ENCODE peak calls at places on chromosomes 4 and X, in eight cellular contexts. O is ovary, E is H1, J is tibial nerve, W is transverse colon, H is sigmoid colon, R is A549, Q is GM12878. L is an unnamed sample.

GRCh38 chr4:128600410-128600809 is 209.1 kb upstream of the JADE1 start:
- DNase-seq in W (no peak), O (peak), E (no peak), R (no peak), J (no peak), Q (no peak), H (no peak), L (no peak)

GRCh38 chr4:101621120-101621519 is 169.4 kb upstream of the BANK1 start:
- DNase-seq in Q (no peak), J (no peak), O (no peak), R (no peak), W (no peak), E (no peak), H (no peak), L (no peak)

GRCh38 chr4:174681723-174682300 is 147.2 kb downstream of the GLRA3 start:
- DNase-seq in R (peak), H (no peak), Q (no peak), W (no peak), J (no peak), O (no peak), E (no peak), L (no peak)

GRCh38 chr4:57018930-57019329 is 40.2 kb downstream of the POLR2B start:
- DNase-seq in R (no peak), H (no peak), W (no peak), O (no peak), Q (no peak), E (no peak), J (no peak), L (no peak)

GRCh38 chrX:56314334-56314733 is 82.2 kb downstream of the KLF8 start:
- DNase-seq in J (no peak), E (no peak), R (no peak), Q (no peak), W (no peak), H (no peak), O (no peak), L (no peak)

GRCh38 chrX:8179653-8180052 is 8.6 kb upstream of the VCX2 start:
- DNase-seq in W (no peak), E (no peak), H (no peak), J (no peak), Q (no peak), R (no peak), O (no peak), L (no peak)

GRCh38 chr4:173247316-173247715 is 78.7 kb downstream of the GALNT7 start:
- DNase-seq in E (no peak), H (no peak), R (no peak), J (no peak), W (no peak), O (no peak), Q (no peak), L (no peak)

GRCh38 chrX:45165726-45166125 is 35.0 kb downstream of the DIPK2B start:
- DNase-seq in E (no peak), J (no peak), W (no peak), O (no peak), R (no peak), Q (no peak), H (no peak), L (no peak)

GRCh38 chrX:134512566-134512965 is 52.6 kb downstream of the HPRT1 start:
- DNase-seq in H (no peak), Q (no peak), E (no peak), R (peak), O (no peak), W (no peak), J (no peak), L (no peak)

GRCh38 chr4:119683518-119683917 is 54.9 kb upstream of the PDE5A start:
- DNase-seq in W (no peak), Q (no peak), R (peak), O (no peak), H (no peak), J (no peak), E (no peak), L (no peak)

GRCh38 chr4:165207431-165208321 is at the start of gene KLHL2:
- DNase-seq in R (peak), E (no peak), H (peak), O (peak), Q (no peak), J (peak), W (peak), L (peak)

GRCh38 chr4:166662266-166662843 is 571.9 kb downstream of the SPOCK3 start:
- DNase-seq in O (no peak), H (no peak), J (no peak), E (no peak), Q (peak), W (no peak), R (no peak), L (no peak)

GRCh38 chrX:87310780-87311179 is 206.8 kb upstream of the KLHL4 start:
- DNase-seq in E (no peak), R (no peak), H (no peak), W (no peak), O (no peak), Q (no peak), J (no peak), L (no peak)

GRCh38 chrX:8139713-8140112 is 31.4 kb downstream of the VCX2 start:
- DNase-seq in J (no peak), E (no peak), Q (no peak), W (no peak), O (no peak), H (no peak), R (no peak), L (no peak)

GRCh38 chr4:78200004-78200403 is 142.9 kb downstream of the FRAS1 start:
- DNase-seq in W (no peak), H (no peak), O (no peak), R (no peak), Q (no peak), E (no peak), J (no peak), L (no peak)

DNA sequence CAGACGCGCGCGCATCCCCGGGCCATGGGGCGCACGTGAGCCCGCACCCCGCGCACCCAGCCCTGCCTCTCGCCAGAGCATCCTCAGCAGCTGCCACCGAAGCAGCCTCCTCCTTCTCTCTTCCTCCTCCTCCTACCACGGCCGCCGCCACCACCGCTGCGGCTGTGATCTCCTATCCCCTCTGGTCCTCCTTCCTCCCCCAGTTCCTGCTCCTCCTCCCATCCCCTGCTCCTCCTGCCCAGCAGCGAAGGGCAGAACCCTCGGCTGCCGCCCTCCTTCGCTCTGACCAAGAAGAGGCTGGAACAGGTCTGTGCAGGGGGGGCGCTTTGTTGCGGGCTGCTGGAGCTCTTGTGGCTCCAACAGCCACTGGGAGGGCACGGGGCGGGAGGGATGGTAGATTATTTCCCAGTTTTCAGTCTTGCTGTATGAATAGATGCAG is 148.7 kb upstream of the CHRDL1 start:
- DNase-seq in H (no peak), J (peak), W (no peak), R (no peak), O (no peak), E (no peak), Q (no peak), L (peak)
- TF ChIP-seq EP300 in H (no peak), J (peak), W (no peak), R (no peak), O (no peak), E (no peak), Q (no peak), L (no peak)

DNA sequence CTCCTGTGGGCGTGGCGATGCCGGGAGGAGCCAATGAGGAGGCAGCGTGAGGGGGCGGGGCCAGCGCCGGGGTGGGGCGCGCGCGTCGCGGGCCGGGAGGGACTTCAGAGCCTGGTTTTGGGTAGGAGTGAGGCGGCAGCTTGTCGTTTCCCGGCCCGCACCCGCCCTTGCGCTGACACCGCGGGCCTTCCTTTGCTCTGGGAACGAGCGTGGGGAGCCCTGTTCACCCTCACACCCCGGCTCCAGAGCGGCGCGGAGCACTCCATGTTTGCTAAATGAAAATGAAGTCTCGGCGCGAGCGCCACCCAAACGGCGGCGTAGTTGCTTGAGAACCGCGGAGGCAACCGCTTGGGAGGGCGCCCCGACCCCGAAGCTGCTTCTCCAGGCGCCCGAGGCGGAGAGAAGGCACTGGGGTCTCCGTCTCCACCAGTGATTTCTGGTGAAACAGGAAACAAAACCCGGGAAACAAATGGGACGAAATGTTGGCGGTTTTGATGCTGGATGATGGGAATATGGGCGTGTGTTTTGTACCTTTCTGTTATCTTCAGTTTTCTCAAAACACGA is 497 bp upstream of the GRPEL1 start:
- DNase-seq in E (no peak), H (no peak), Q (no peak), R (no peak), O (no peak), W (no peak), J (no peak), L (peak)
- TF ChIP-seq POLR2A in E (no peak), H (no peak), Q (peak), R (peak), O (peak), W (no peak), J (peak), L (no peak)

GRCh38 chr4:178462710-178463109 is 1020.5 kb upstream of the AGA start:
- DNase-seq in J (no peak), R (no peak), E (no peak), H (no peak), Q (no peak), W (no peak), O (no peak), L (no peak)
- TF ChIP-seq EP300 in J (no peak), R (no peak), E (no peak), H (no peak), Q (no peak), W (no peak), O (no peak), L (no peak)

DNA sequence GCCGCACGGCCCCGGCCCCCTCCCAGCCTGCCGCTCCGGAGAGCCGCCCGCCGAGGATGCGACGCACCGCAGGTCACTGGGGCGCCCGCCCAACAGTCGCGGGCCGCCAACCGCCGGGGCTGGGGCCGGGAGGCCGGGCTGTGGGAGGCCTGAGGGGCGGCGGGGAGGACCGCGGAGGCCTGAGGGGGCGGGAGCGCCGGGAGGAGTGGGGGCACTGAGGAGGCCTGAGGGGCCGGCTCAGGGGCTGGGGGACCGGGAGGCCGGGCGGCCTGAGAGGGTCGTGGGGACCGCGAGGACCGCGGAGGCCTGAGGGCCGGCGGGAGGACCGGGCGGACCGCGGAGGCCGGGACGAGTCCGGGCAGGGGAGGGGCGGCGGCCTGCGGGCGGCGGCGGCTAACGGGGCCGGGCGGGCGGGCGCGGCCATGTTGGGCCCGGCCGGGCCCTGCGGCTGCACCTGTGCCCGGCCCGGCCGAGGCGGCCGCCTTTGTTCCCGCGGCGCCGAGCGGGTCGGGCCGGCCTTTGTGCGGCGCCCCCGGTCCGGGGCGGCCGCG is 353 bp downstream of the NSD2 start:
- DNase-seq in R (peak), W (peak), J (no peak), O (peak), H (peak), E (no peak), Q (no peak), L (peak)
- TF ChIP-seq POLR2A in R (no peak), W (no peak), J (no peak), O (no peak), H (no peak), E (no peak), Q (peak), L (no peak)

GRCh38 chr4:88144866-88145300 is 13.6 kb downstream of the ABCG2 start:
- DNase-seq in H (no peak), Q (no peak), O (no peak), R (peak), W (no peak), E (no peak), J (no peak), L (no peak)
- TF ChIP-seq EP300 in H (no peak), Q (no peak), O (no peak), R (no peak), W (no peak), E (no peak), J (no peak), L (no peak)

GRCh38 chrX:40153335-40154221 is 55.8 kb upstream of the BCOR start:
- DNase-seq in O (peak), W (peak), E (no peak), R (peak), J (no peak), Q (no peak), H (peak), L (no peak)
- TF ChIP-seq POLR2A in O (no peak), W (no peak), E (no peak), R (peak), J (no peak), Q (no peak), H (no peak), L (no peak)

GRCh38 chr4:6495736-6496135 is 23.3 kb upstream of the PPP2R2C start:
- DNase-seq in O (no peak), Q (no peak), E (no peak), R (no peak), J (no peak), W (no peak), H (no peak), L (peak)
- TF ChIP-seq EP300 in O (no peak), Q (no peak), E (no peak), R (no peak), J (no peak), W (no peak), H (no peak), L (no peak)

DNA sequence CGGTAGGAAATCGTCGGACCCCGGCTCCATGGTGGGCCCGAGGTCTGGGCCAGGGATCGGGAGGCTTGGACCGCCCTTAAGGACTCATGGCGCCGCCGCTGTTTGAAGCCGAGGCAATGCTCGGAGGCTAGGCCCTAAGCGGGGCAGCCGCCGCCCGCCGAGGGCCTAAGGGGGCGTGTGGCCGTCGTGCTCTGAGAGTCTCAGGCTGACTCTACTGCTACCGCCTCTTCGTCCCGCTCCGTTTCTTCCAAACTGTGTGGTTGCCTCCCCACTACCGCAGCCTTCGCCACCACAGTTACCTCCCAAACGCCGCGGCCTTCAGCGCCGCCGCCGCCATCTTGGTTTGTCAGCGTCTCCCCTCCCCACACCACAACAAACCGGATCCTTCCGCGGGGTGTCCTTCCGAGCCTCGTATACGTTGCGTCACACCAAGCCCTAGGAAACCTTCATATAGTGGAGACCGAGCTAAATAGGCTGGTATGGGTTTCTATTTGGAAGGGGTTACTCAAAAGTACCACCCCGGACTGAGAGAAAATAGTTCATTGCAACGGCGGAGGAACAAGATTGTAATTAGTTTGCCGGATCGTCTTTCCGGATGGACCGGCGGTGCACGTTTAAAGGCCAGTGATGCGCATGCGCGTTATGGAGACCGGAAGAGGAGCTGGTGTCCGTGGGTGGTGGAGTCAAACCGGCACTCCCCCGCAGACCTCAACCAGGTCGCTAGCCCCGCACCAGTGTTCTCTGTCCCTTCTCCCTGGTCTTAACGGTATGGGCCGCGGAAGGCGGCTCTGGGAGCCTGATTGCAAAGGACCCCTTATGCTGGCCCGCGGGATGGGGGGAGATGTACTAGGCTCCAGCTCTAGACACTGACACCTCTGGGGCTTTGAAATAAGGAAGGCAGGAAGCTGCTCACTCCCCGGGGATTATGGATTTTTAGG is at the start of gene KDM5C:
- DNase-seq in Q (peak), H (peak), R (peak), J (peak), W (peak), E (peak), O (peak), L (peak)
- TF ChIP-seq POLR2A in Q (peak), H (peak), R (peak), J (peak), W (peak), E (peak), O (peak), L (no peak)

DNA sequence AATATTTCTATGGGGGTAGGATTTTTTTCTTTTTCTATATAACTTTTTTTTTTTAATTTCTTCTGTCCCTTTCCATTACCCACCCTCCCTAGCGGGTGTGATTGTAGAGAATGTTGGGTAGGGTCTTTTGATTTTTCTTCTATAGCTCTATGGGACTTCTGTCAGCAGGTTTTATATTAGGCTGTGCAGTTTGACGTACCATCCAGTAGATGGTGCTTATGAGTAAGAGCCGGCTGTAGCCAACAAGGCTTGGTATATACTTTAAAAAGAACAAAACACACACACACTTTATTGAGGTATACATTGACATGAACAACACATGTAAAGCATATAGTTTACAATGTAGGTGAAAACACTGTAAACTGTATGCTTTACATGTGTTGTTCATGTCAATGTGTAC is 247.9 kb upstream of the POF1B start:
- DNase-seq in E (no peak), O (no peak), Q (no peak), H (no peak), J (no peak), W (no peak), R (peak), L (no peak)
- TF ChIP-seq EP300 in E (no peak), O (no peak), Q (no peak), H (no peak), J (no peak), W (no peak), R (no peak), L (no peak)

GRCh38 chrX:2650865-2651264 is 40.2 kb upstream of the CD99 start:
- DNase-seq in O (no peak), J (no peak), W (no peak), E (no peak), Q (no peak), H (no peak), R (no peak), L (no peak)
- TF ChIP-seq POLR2A in O (no peak), J (no peak), W (no peak), E (no peak), Q (no peak), H (no peak), R (no peak), L (no peak)